ENCODE peak calls at places on chromosomes 11 and 22, in nine cellular contexts. J is body of pancreas; V is prostate gland; R is esophagus muscularis mucosa; X is suprapubic skin; F is endodermal cell; E is heart left ventricle; U is effector memory CD4-positive, alpha-beta T cell; Z is hepatocyte. D is an unnamed sample.
A peak's percentile ranks its signal among the peaks of the same experiment; 100 is the strongest.

GRCh38 chr11:102920118-102920684 is 35.3 kb downstream of the MMP13 start:
- DNase-seq in J (no peak), V (no peak), R (no peak), X (no peak), F (no peak), E (no peak), U (no peak), Z (no peak), D (no peak)

GRCh38 chr22:36913431-36914382 is at the start of gene CSF2RB:
- DNase-seq in J (no peak), V (no peak), R (no peak), X (no peak), F (peak; percentile 44), E (peak; percentile 33), U (no peak), Z (no peak), D (no peak)

GRCh38 chr11:73752216-73752867 is 8.5 kb downstream of the RAB6A start:
- DNase-seq in J (peak; percentile 19), V (no peak), R (peak; percentile 55), X (no peak), F (no peak), E (no peak), U (no peak), Z (no peak), D (no peak)

GRCh38 chr11:100827934-100828661 is 141.0 kb downstream of the ARHGAP42 start:
- DNase-seq in J (peak; percentile 19), V (no peak), R (no peak), X (no peak), F (peak; percentile 86), E (no peak), U (no peak), Z (peak; percentile 68), D (peak; percentile 59)

GRCh38 chr11:72274435-72274834 is 30.5 kb upstream of the PHOX2A start:
- DNase-seq in J (no peak), V (no peak), R (no peak), X (no peak), F (no peak), E (no peak), U (no peak), Z (no peak), D (no peak)

GRCh38 chr11:1049071-1049405 is 12.5 kb upstream of the MUC6 start:
- DNase-seq in J (no peak), V (no peak), R (no peak), X (no peak), F (no peak), E (no peak), U (no peak), Z (no peak), D (peak; percentile 1)

GRCh38 chr11:128695539-128696221 is 1.8 kb downstream of the FLI1 start:
- DNase-seq in J (no peak), V (no peak), R (no peak), X (no peak), F (peak; percentile 60), E (no peak), U (peak; percentile 35), Z (no peak), D (no peak)

GRCh38 chr11:85682330-85683305 is 3.4 kb downstream of the CCDC89 start:
- DNase-seq in J (peak; percentile 68), V (peak; percentile 58), R (no peak), X (peak; percentile 67), F (no peak), E (peak; percentile 74), U (peak; percentile 33), Z (no peak), D (peak; percentile 78)

GRCh38 chr22:22858559-22858937 is 29.1 kb upstream of the IGLL5 start:
- DNase-seq in J (no peak), V (no peak), R (peak; percentile 45), X (no peak), F (no peak), E (no peak), U (no peak), Z (no peak), D (no peak)

GRCh38 chr11:33248416-33248957 is 8.7 kb upstream of the HIPK3 start:
- DNase-seq in J (no peak), V (no peak), R (no peak), X (no peak), F (no peak), E (no peak), U (no peak), Z (no peak), D (no peak)

GRCh38 chr11:94504689-94505293 is 7.5 kb upstream of the C11orf97 start:
- DNase-seq in J (no peak), V (no peak), R (no peak), X (no peak), F (no peak), E (no peak), U (no peak), Z (peak; percentile 68), D (peak; percentile 62)

GRCh38 chr22:49881856-49882255 is 28.2 kb downstream of the ZBED4 start:
- DNase-seq in J (no peak), V (no peak), R (no peak), X (no peak), F (no peak), E (no peak), U (no peak), Z (no peak), D (no peak)

GRCh38 chr22:30205281-30206115 is 41.1 kb downstream of the LIF start:
- DNase-seq in J (no peak), V (no peak), R (no peak), X (peak; percentile 89), F (no peak), E (peak; percentile 53), U (no peak), Z (peak; percentile 72), D (peak; percentile 79)

GRCh38 chr11:119803139-119803538 is 74.1 kb upstream of the NECTIN1 start:
- DNase-seq in J (no peak), V (no peak), R (no peak), X (no peak), F (no peak), E (no peak), U (no peak), Z (no peak), D (no peak)

GRCh38 chr22:46789992-46790391 is 27.5 kb downstream of the TBC1D22A start:
- DNase-seq in J (no peak), V (no peak), R (no peak), X (peak; percentile 39), F (peak; percentile 47), E (no peak), U (no peak), Z (no peak), D (no peak)

GRCh38 chr11:6943131-6943530 is 16.9 kb downstream of the ZNF215 start:
- DNase-seq in J (no peak), V (no peak), R (no peak), X (no peak), F (no peak), E (no peak), U (no peak), Z (no peak), D (no peak)

DNA sequence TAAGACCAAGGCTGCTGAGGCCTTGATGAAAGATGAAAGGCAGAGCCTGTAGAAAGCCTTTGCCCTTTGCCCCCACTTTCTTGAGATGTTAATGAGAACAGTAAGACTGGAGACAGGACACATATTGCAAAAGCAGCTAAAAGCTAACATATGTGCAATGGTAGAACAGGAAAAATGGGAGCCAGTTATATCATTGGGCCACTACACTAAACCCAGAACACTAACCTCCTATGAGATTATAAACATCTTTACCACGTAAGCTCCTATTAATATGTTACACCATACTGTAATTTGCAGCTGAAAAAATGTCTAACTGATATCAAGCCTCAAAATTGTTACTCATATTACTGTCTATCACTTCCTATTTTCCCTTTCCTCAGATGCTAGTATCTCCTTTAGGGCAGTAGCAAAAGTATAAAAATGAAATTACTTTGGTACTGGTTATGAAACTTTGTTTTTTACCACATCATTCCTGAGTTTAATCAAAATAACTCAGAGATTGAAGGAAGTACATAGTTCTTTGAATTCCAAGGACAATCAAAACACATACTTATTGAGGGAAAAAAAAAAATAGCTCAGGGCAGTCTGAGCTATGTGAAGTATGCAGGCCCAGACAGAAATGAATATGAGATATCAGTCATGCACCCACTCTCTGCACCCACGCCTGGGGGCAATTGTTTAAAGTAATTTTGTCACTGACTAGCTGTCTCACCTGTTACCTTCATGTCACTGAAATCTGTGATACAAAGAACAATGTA is 9.1 kb downstream of the HPS5 start:
- DNase-seq in J (no peak), V (no peak), R (no peak), X (no peak), F (no peak), E (no peak), U (no peak), Z (no peak), D (peak; percentile 42)
- H3K27ac ChIP-seq in J (no peak overlapping the region), V (no peak overlapping the region), R (peak overlapping the region; percentile 22), X (peak overlapping the region; percentile 85), F (peak overlapping the region; percentile 25), E (no peak overlapping the region), U (no peak overlapping the region), Z (peak overlapping the region; percentile 4), D (peak overlapping the region; percentile 62)

DNA sequence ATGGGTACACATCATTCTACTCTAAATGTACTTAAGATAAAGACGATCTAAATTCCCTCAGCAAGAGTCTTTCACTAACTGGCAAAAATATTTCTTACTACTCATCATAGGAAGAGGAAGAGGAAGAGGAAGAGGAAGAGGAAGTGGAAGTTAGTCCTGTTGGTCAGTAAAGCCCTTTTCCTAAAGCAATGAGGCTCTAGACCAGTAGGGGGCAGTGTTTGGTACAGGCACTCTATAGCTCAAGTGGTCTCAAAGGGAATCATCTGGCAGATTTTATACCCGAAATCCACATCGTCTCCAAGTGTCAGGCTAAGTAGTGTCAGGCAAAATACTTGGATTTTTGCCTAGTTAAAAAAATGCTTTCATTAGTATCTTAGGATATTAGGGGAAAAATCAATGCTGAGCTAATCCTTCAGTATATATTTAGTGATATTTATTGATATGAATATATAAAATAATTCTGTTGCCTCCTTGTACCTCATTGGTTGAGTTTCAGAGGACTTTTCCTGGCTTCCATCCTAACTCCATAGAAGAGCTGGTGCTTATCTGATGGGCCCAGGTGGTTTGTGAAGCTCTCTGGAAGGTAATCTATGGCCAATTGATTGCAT is 7.7 kb downstream of the BLID start:
- DNase-seq in J (peak; percentile 17), V (no peak), R (no peak), X (no peak), F (peak; percentile 84), E (no peak), U (no peak), Z (peak; percentile 42), D (peak; percentile 76)
- H3K4me1 ChIP-seq in J (no peaks in the 10 kb centered on the region), V (no peaks in the 10 kb centered on the region), R (peaks cover 12% of the 10 kb centered on the region), X (no peaks in the 10 kb centered on the region), F (no peaks in the 10 kb centered on the region), E (no peaks in the 10 kb centered on the region), U (no peaks in the 10 kb centered on the region), Z (no peaks in the 10 kb centered on the region), D (no peaks in the 10 kb centered on the region)

GRCh38 chr11:47464479-47464878 is 15.5 kb upstream of the RAPSN start:
- DNase-seq in J (no peak), V (no peak), R (no peak), X (no peak), F (peak; percentile 59), E (no peak), U (no peak), Z (no peak), D (peak; percentile 49)
- H3K27ac ChIP-seq in J (no peak overlapping the region), V (no peak overlapping the region), R (no peak overlapping the region), X (no peak overlapping the region), F (no peak overlapping the region), E (no peak overlapping the region), U (no peak overlapping the region), Z (no peak overlapping the region), D (no peak overlapping the region)

DNA sequence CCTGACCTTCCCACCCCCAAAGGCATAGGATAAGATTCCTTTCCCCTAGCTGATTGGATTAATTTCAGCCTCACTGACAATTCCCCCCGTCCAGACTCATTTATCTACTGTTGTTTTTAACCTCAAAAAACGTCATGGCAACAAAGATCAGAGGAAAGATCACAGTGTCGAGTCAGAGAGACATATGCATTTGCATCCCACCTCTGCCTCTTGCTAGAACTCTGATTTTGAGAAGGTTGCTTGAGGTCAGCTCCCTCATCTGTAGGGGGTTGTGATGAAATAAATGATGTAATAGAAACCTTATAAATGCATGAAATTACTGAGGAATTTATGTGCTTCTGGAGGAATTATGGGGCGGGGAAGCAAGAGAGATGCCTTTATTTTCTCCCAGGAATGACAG is 53.3 kb upstream of the SYN3 start:
- DNase-seq in J (no peak), V (no peak), R (no peak), X (no peak), F (no peak), E (no peak), U (no peak), Z (no peak), D (no peak)
- H3K4me1 ChIP-seq in J (no peaks in the 10 kb centered on the region), V (no peaks in the 10 kb centered on the region), R (no peaks in the 10 kb centered on the region), X (peaks cover 14% of the 10 kb centered on the region), F (peaks cover 5% of the 10 kb centered on the region), E (no peaks in the 10 kb centered on the region), U (no peaks in the 10 kb centered on the region), Z (no peaks in the 10 kb centered on the region), D (no peaks in the 10 kb centered on the region)

D was measured in SJCRH30.